ENCODE peak calls at places on chromosomes 16 and 17, in nine cellular contexts. X, Q, G, Y, U, V, M, A and N are unnamed samples.

GRCh38 chr16:30561212-30561816 is 3.1 kb upstream of the ZNF764 start:
- DNase-seq in X (peak; percentile 38), Q (peak; percentile 56), G (no peak), Y (no peak), U (no peak), V (peak; percentile 8), M (no peak), A (no peak), N (no peak)

GRCh38 chr17:1469231-1469852 is 13.3 kb upstream of the CRK start:
- DNase-seq in X (no peak), Q (no peak), G (no peak), Y (no peak), U (peak; percentile 79), V (no peak), M (peak; percentile 64), A (no peak), N (no peak)

GRCh38 chr17:1137465-1137894 is 42.3 kb downstream of the ABR start:
- DNase-seq in X (no peak), Q (peak; percentile 39), G (no peak), Y (no peak), U (peak; percentile 34), V (no peak), M (peak; percentile 41), A (no peak), N (no peak)

GRCh38 chr17:60959011-60959410 is 281.4 kb downstream of the BCAS3 start:
- DNase-seq in X (no peak), Q (no peak), G (no peak), Y (no peak), U (no peak), V (peak; percentile 69), M (peak; percentile 10), A (no peak), N (no peak)

GRCh38 chr16:30896203-30896889 is at the start of gene CTF1:
- DNase-seq in X (no peak), Q (no peak), G (no peak), Y (peak; percentile 76), U (peak; percentile 90), V (peak; percentile 68), M (peak; percentile 94), A (peak; percentile 83), N (peak; percentile 91)

GRCh38 chr17:41810659-41811548 is 845 bp downstream of the P3H4 start:
- DNase-seq in X (no peak), Q (no peak), G (no peak), Y (no peak), U (peak; percentile 48), V (no peak), M (peak; percentile 45), A (no peak), N (peak; percentile 51)

GRCh38 chr17:82342361-82343079 is 9.0 kb upstream of the SECTM1 start:
- DNase-seq in X (no peak), Q (no peak), G (no peak), Y (no peak), U (no peak), V (no peak), M (no peak), A (no peak), N (no peak)

GRCh38 chr16:51445250-51445649 is 294.2 kb upstream of the SALL1 start:
- DNase-seq in X (no peak), Q (no peak), G (no peak), Y (no peak), U (no peak), V (peak; percentile 55), M (no peak), A (no peak), N (no peak)

GRCh38 chr17:489758-490329 is 137.2 kb upstream of the RPH3AL start:
- DNase-seq in X (no peak), Q (peak; percentile 91), G (peak; percentile 53), Y (no peak), U (peak; percentile 49), V (peak; percentile 36), M (peak; percentile 61), A (no peak), N (peak; percentile 36)

GRCh38 chr17:27319536-27320221 is 25.8 kb downstream of the WSB1 start:
- DNase-seq in X (no peak), Q (no peak), G (no peak), Y (no peak), U (no peak), V (peak; percentile 73), M (peak; percentile 28), A (peak; percentile 77), N (peak; percentile 63)

GRCh38 chr17:82090549-82091263 is 7.3 kb downstream of the FASN start:
- DNase-seq in X (no peak), Q (no peak), G (no peak), Y (no peak), U (no peak), V (no peak), M (no peak), A (peak; percentile 11), N (no peak)